ENCODE peak calls at places on chromosomes 12 and 14, in seven cellular contexts. A is A549; D is NB4; W is cardiac fibroblast; U is GM13977; Z is esophagus squamous epithelium; O is CD8-positive, alpha-beta T cell. I is an unnamed sample.
A peak's percentile ranks its signal among the peaks of the same experiment; 100 is the strongest.

GRCh38 chr12:19712041-19712440 is 272.7 kb downstream of the AEBP2 start:
- DNase-seq in A (peak; percentile 63), D (peak; percentile 95), W (peak; percentile 94), U (no peak), Z (no peak), O (no peak), I (no peak)

GRCh38 chr14:46279776-46280175 is 371.8 kb downstream of the RPL10L start:
- DNase-seq in A (no peak), D (no peak), W (no peak), U (no peak), Z (no peak), O (no peak), I (no peak)

GRCh38 chr12:6540181-6540877 is 6.0 kb downstream of the GAPDH start:
- DNase-seq in A (peak; percentile 91), D (peak; percentile 95), W (peak; percentile 97), U (peak; percentile 57), Z (peak; percentile 41), O (peak; percentile 38), I (no peak)

GRCh38 chr12:62900686-62901272 is 34.2 kb downstream of the PPM1H start:
- DNase-seq in A (no peak), D (no peak), W (peak; percentile 47), U (no peak), Z (no peak), O (no peak), I (no peak)

GRCh38 chr14:91154851-91155625 is 41.2 kb downstream of the DGLUCY start:
- DNase-seq in A (peak; percentile 30), D (peak; percentile 61), W (peak; percentile 55), U (no peak), Z (no peak), O (peak; percentile 15), I (no peak)

GRCh38 chr14:23436327-23437141 is 1.1 kb upstream of the MYH7 start:
- DNase-seq in A (no peak), D (no peak), W (no peak), U (no peak), Z (no peak), O (no peak), I (peak; percentile 70)

GRCh38 chr14:80927385-80927989 is 14.1 kb downstream of the CEP128 start:
- DNase-seq in A (no peak), D (peak; percentile 19), W (no peak), U (no peak), Z (no peak), O (no peak), I (no peak)

GRCh38 chr12:119005832-119006360 is 24.6 kb downstream of the SRRM4 start:
- DNase-seq in A (no peak), D (no peak), W (no peak), U (no peak), Z (no peak), O (no peak), I (no peak)

GRCh38 chr14:89493877-89494634 is 77.0 kb upstream of the FOXN3 start:
- DNase-seq in A (no peak), D (no peak), W (no peak), U (peak; percentile 75), Z (no peak), O (no peak), I (no peak)

GRCh38 chr12:15928345-15928744 is 17.2 kb downstream of the DERA start:
- DNase-seq in A (peak; percentile 42), D (no peak), W (peak; percentile 95), U (no peak), Z (no peak), O (no peak), I (no peak)

GRCh38 chr12:68733661-68734071 is 12.3 kb upstream of the SLC35E3 start:
- DNase-seq in A (peak; percentile 20), D (no peak), W (peak; percentile 84), U (no peak), Z (no peak), O (no peak), I (no peak)

DNA sequence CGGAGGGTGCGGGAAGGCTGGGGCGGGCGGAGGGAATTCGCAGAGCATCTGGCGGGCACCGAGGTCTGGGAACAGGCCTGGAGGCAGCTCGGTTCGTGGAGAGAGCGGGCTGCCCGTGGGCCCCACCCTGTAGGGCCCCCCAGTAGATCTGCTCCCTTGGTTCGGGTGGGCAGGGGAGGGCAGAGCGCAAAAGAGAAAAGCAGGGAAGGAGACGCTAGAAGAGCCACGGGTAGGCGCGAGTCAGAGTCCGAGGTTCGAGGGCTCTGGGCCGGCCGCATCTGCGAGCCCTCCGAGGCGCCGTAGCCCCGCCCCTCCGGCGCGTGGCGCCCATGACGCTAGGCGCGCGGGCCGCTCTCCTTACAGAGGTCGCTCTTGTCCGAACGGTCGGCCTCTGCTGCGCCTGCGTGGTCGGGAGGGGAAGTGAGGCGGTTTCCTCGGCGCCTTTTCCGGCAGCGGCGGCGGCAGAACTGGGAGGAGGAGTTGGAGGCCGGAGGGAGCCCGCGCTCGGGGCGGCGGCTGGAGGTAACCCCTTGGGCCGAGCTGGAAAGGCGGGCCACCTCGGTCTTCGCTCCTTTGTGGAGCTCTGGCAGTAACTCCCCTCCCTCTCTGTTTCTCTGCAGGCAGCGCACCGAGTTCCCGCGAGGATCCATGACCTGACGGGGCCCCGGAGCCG is at the start of gene ARF6:
- DNase-seq in A (peak; percentile 98), D (peak; percentile 98), W (peak; percentile 97), U (peak; percentile 98), Z (peak; percentile 91), O (peak; percentile 95), I (peak; percentile 88)
- TF ChIP-seq CTCF in A (peak; percentile 12), D (no peak), W (no peak), U (peak; percentile 43), Z (no peak), O (no peak), I (no peak)

DNA sequence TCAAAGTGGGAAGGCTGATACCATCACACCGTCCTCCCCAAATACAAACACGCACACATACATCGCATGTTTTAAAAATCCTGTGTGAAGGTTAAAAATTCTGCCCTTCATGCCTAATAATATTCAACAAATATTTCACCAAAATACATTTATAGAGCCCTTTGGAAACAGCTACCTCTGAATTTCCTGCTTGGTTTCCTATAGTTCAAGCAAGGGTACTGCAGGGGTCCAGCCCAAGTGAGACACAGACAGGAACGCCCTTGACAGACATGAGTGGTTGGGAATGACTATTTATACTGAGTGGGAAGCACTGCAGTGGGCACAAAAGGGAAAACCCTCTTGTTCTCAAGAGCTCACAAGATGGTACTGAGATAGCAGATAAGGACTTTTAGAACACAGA is 51.0 kb downstream of the ST8SIA1 start:
- DNase-seq in A (no peak), D (no peak), W (no peak), U (no peak), Z (no peak), O (no peak), I (no peak)
- TF ChIP-seq CTCF in A (no peak), D (no peak), W (peak; percentile 24), U (no peak), Z (peak; percentile 17), O (no peak), I (no peak)

GRCh38 chr12:3655331-3655900 is 97.5 kb downstream of the CRACR2A start:
- DNase-seq in A (peak; percentile 19), D (peak; percentile 22), W (peak; percentile 25), U (peak; percentile 50), Z (no peak), O (no peak), I (no peak)
- TF ChIP-seq CTCF in A (peak; percentile 22), D (peak; percentile 26), W (peak; percentile 48), U (peak; percentile 44), Z (peak; percentile 32), O (no peak), I (peak; percentile 33)

DNA sequence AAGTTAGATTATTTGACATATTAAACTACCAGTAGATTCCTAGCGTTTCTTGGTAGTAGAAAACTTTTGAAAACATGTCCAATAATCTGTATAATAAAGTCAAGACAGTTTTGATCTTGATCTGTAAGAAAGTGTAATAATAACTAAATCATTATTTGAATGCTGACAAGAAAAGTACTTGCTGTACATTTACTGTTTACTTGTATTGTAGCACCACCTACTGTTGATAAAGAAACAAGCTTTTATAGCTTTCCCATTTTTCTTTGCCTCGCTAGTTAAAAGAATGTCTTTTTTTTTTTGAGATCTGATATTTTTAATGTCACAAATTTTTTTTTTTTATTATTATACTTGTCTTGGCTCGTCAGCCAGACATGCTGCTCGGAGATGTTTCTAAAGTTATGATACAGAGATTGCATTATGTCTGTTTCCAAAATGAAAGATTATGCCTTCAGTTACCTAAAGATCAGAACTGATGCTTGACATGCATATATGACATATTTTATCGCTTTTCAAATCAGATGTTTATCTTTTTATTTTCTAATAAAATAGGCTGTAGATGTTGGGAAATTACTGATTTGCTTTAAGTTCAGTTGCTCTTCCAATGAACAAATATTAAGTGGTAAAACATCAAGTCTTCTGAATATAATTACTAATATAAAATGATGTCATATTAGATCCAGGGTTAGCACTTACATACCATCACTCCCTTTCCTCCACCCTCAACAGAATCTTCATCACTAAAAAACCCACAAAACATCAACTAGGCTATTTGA is 140.5 kb downstream of the AKAP6 start:
- DNase-seq in A (peak; percentile 55), D (peak; percentile 37), W (peak; percentile 78), U (peak; percentile 26), Z (no peak), O (no peak), I (no peak)
- TF ChIP-seq CTCF in A (peak; percentile 80), D (no peak), W (peak; percentile 42), U (peak; percentile 53), Z (peak; percentile 70), O (no peak), I (peak; percentile 70)

GRCh38 chr14:77059276-77059934 is 30.9 kb upstream of the IRF2BPL start:
- DNase-seq in A (peak; percentile 66), D (peak; percentile 49), W (peak; percentile 86), U (no peak), Z (no peak), O (no peak), I (no peak)
- TF ChIP-seq CTCF in A (no peak), D (no peak), W (peak; percentile 45), U (peak; percentile 25), Z (peak; percentile 33), O (no peak), I (no peak)

GRCh38 chr12:114789821-114790220 is 105.8 kb upstream of the TBX3 start:
- DNase-seq in A (no peak), D (no peak), W (no peak), U (no peak), Z (no peak), O (no peak), I (no peak)
- TF ChIP-seq CTCF in A (no peak), D (no peak), W (no peak), U (no peak), Z (no peak), O (no peak), I (no peak)

GRCh38 chr12:65824314-65824563 is at the start of gene HMGA2:
- DNase-seq in A (no peak), D (peak; percentile 76), W (peak; percentile 91), U (peak; percentile 47), Z (no peak), O (no peak), I (no peak)

GRCh38 chr12:65821336-65821735 is 2.9 kb upstream of the HMGA2 start:
- DNase-seq in A (no peak), D (no peak), W (peak; percentile 72), U (no peak), Z (no peak), O (no peak), I (no peak)

GRCh38 chr12:65825323-65825572 is 965 bp downstream of the HMGA2 start:
- DNase-seq in A (no peak), D (no peak), W (no peak), U (no peak), Z (no peak), O (no peak), I (no peak)

GRCh38 chr12:65823481-65824313 is 586 bp upstream of the HMGA2 start:
- DNase-seq in A (peak; percentile 76), D (peak; percentile 74), W (peak; percentile 65), U (peak; percentile 69), Z (no peak), O (no peak), I (no peak)

GRCh38 chr12:65822732-65823480 is 1.4 kb upstream of the HMGA2 start:
- DNase-seq in A (peak; percentile 90), D (peak; percentile 90), W (peak; percentile 81), U (peak; percentile 63), Z (no peak), O (no peak), I (no peak)
- TF ChIP-seq CTCF in A (no peak), D (no peak), W (no peak), U (no peak), Z (no peak), O (no peak), I (no peak)

I was measured in D721Med.